ENCODE peak calls at places on chromosomes 4 and X, in five cellular contexts. Q is AG09319, H is COR-L47, G is foreskin fibroblast, X is NCI-H526. D is an unnamed sample.

GRCh38 chrX:16606142-16606720 is 43.7 kb upstream of the S100G start:
- DNase-seq in H (no peak), G (no peak), X (no peak), Q (no peak), D (no peak)

GRCh38 chr4:34720563-34720962 is 1523.8 kb downstream of the ARAP2 start:
- DNase-seq in H (peak; percentile 64), G (peak; percentile 76), X (no peak), Q (no peak), D (peak; percentile 21)

GRCh38 chr4:107994894-107995293 is 5.2 kb downstream of the HADH start:
- DNase-seq in H (no peak), X (no peak), G (no peak), Q (no peak), D (no peak)

GRCh38 chr4:15963568-15963967 is 593 bp upstream of the FGFBP2 start:
- DNase-seq in G (no peak), Q (no peak), X (no peak), H (no peak), D (no peak)

GRCh38 chr4:47383829-47384427 is 79.6 kb downstream of the COMMD8 start:
- DNase-seq in H (peak; percentile 44), Q (no peak), G (peak; percentile 60), X (no peak), D (no peak)

GRCh38 chr4:76495166-76495565 is 60.1 kb downstream of the SHROOM3 start:
- DNase-seq in X (no peak), Q (no peak), H (no peak), G (peak; percentile 48), D (no peak)

GRCh38 chrX:46574337-46574940 is 874 bp downstream of the CHST7 start:
- DNase-seq in H (peak; percentile 56), X (no peak), Q (no peak), G (peak; percentile 46), D (no peak)

GRCh38 chr4:61772116-61772515 is 572.0 kb downstream of the ADGRL3 start:
- DNase-seq in Q (no peak), X (no peak), H (no peak), G (no peak), D (no peak)

GRCh38 chrX:65697173-65697572 is 29.7 kb downstream of the MSN start:
- DNase-seq in G (peak; percentile 70), H (no peak), X (no peak), Q (no peak), D (no peak)

GRCh38 chrX:104112326-104112951 is at the start of gene ZCCHC18:
- DNase-seq in Q (no peak), H (peak; percentile 77), X (peak; percentile 23), G (peak; percentile 65), D (no peak)

GRCh38 chr4:140739971-140740370 is 16.2 kb downstream of the TBC1D9 start:
- DNase-seq in Q (no peak), G (no peak), X (no peak), H (no peak), D (no peak)

GRCh38 chr4:179624768-179625181 is 2182.5 kb upstream of the AGA start:
- DNase-seq in Q (no peak), G (peak; percentile 7), H (no peak), X (no peak), D (no peak)

GRCh38 chr4:54495091-54495490 is 162.7 kb upstream of the KIT start:
- DNase-seq in H (no peak), X (no peak), G (peak; percentile 45), Q (no peak), D (no peak)

GRCh38 chr4:15677507-15677988 is 4.1 kb upstream of the FAM200B start:
- DNase-seq in X (no peak), H (peak; percentile 23), G (peak; percentile 47), Q (no peak), D (no peak)

GRCh38 chr4:113440366-113440765 is 321.2 kb downstream of the CAMK2D start:
- DNase-seq in G (no peak), X (no peak), Q (no peak), H (no peak), D (no peak)

GRCh38 chr4:3483471-3483921 is 20.4 kb downstream of the DOK7 start:
- DNase-seq in G (peak; percentile 53), Q (no peak), X (no peak), H (no peak), D (peak; percentile 44)

GRCh38 chr4:185039508-185040273 is 21.4 kb downstream of the HELT start:
- DNase-seq in X (no peak), Q (peak; percentile 34), G (peak; percentile 84), H (peak; percentile 62), D (no peak)

GRCh38 chr4:78079701-78080430 is 22.7 kb downstream of the FRAS1 start:
- DNase-seq in X (no peak), H (no peak), Q (no peak), G (peak; percentile 40), D (no peak)

GRCh38 chr4:124753941-124754581 is 41.5 kb upstream of the ANKRD50 start:
- DNase-seq in Q (no peak), X (no peak), G (peak; percentile 70), H (peak; percentile 16), D (no peak)

GRCh38 chr4:25621027-25621930 is 34.4 kb upstream of the SLC34A2 start:
- DNase-seq in G (no peak), X (no peak), H (no peak), Q (no peak), D (no peak)

GRCh38 chr4:17690898-17691297 is 76.5 kb downstream of the MED28 start:
- DNase-seq in Q (no peak), H (no peak), X (no peak), G (no peak), D (no peak)

GRCh38 chr4:31422006-31422405 is 701.8 kb downstream of the PCDH7 start:
- DNase-seq in G (no peak), X (no peak), Q (no peak), H (no peak), D (no peak)